ENCODE peak calls at places on chromosomes 2 and 18, in seven cellular contexts. One of them, this sample, is unnamed.

GRCh38 chr2:74502720-74503505 is 3.5 kb upstream of the LBX2 start:
- DNase-seq in right lobe of liver: peak; percentile 80
- DNase-seq in neural progenitor cell: peak; percentile 54
- DNase-seq in lower lobe of right lung: peak; percentile 87
- DNase-seq in transverse colon: peak; percentile 89
- DNase-seq in naive thymus-derived CD4-positive, alpha-beta T cell: no peak
- DNase-seq in CD8-positive, alpha-beta T cell: no peak
- DNase-seq in this sample: no peak

GRCh38 chr18:28716321-28716720 is 539.4 kb upstream of the CDH2 start:
- DNase-seq in right lobe of liver: no peak
- DNase-seq in neural progenitor cell: no peak
- DNase-seq in lower lobe of right lung: no peak
- DNase-seq in transverse colon: no peak
- DNase-seq in naive thymus-derived CD4-positive, alpha-beta T cell: no peak
- DNase-seq in CD8-positive, alpha-beta T cell: no peak
- DNase-seq in this sample: no peak

GRCh38 chr2:68753318-68753717 is 18.7 kb downstream of the ARHGAP25 start:
- DNase-seq in right lobe of liver: no peak
- DNase-seq in neural progenitor cell: no peak
- DNase-seq in lower lobe of right lung: no peak
- DNase-seq in transverse colon: no peak
- DNase-seq in naive thymus-derived CD4-positive, alpha-beta T cell: no peak
- DNase-seq in CD8-positive, alpha-beta T cell: no peak
- DNase-seq in this sample: no peak

GRCh38 chr2:218393750-218394290 is 5.8 kb upstream of the CTDSP1 start:
- DNase-seq in right lobe of liver: peak; percentile 37
- DNase-seq in neural progenitor cell: no peak
- DNase-seq in lower lobe of right lung: peak; percentile 63
- DNase-seq in transverse colon: no peak
- DNase-seq in naive thymus-derived CD4-positive, alpha-beta T cell: no peak
- DNase-seq in CD8-positive, alpha-beta T cell: no peak
- DNase-seq in this sample: peak; percentile 43

GRCh38 chr2:137467246-137467862 is 496.9 kb upstream of the HNMT start:
- DNase-seq in right lobe of liver: no peak
- DNase-seq in neural progenitor cell: peak; percentile 61
- DNase-seq in lower lobe of right lung: no peak
- DNase-seq in transverse colon: peak; percentile 43
- DNase-seq in naive thymus-derived CD4-positive, alpha-beta T cell: no peak
- DNase-seq in CD8-positive, alpha-beta T cell: no peak
- DNase-seq in this sample: no peak

GRCh38 chr2:36663851-36664715 is 32.4 kb upstream of the VIT start:
- DNase-seq in right lobe of liver: no peak
- DNase-seq in neural progenitor cell: peak; percentile 67
- DNase-seq in lower lobe of right lung: no peak
- DNase-seq in transverse colon: no peak
- DNase-seq in naive thymus-derived CD4-positive, alpha-beta T cell: peak; percentile 30
- DNase-seq in CD8-positive, alpha-beta T cell: no peak
- DNase-seq in this sample: no peak

GRCh38 chr2:238548902-238549462 is 122.3 kb downstream of the ASB1 start:
- DNase-seq in right lobe of liver: no peak
- DNase-seq in neural progenitor cell: no peak
- DNase-seq in lower lobe of right lung: no peak
- DNase-seq in transverse colon: no peak
- DNase-seq in naive thymus-derived CD4-positive, alpha-beta T cell: no peak
- DNase-seq in CD8-positive, alpha-beta T cell: no peak
- DNase-seq in this sample: no peak

GRCh38 chr2:88669371-88670214 is 21.9 kb upstream of the RPIA start:
- DNase-seq in right lobe of liver: no peak
- DNase-seq in neural progenitor cell: peak; percentile 52
- DNase-seq in lower lobe of right lung: no peak
- DNase-seq in transverse colon: peak; percentile 23
- DNase-seq in naive thymus-derived CD4-positive, alpha-beta T cell: peak; percentile 11
- DNase-seq in CD8-positive, alpha-beta T cell: no peak
- DNase-seq in this sample: peak; percentile 50

GRCh38 chr2:215900203-215900611 is 113.1 kb downstream of the MREG start:
- DNase-seq in right lobe of liver: peak; percentile 72
- DNase-seq in neural progenitor cell: no peak
- DNase-seq in lower lobe of right lung: peak; percentile 83
- DNase-seq in transverse colon: no peak
- DNase-seq in naive thymus-derived CD4-positive, alpha-beta T cell: no peak
- DNase-seq in CD8-positive, alpha-beta T cell: no peak
- DNase-seq in this sample: no peak

GRCh38 chr18:45780568-45780967 is 44.9 kb upstream of the SIGLEC15 start:
- DNase-seq in right lobe of liver: no peak
- DNase-seq in neural progenitor cell: peak; percentile 46
- DNase-seq in lower lobe of right lung: no peak
- DNase-seq in transverse colon: no peak
- DNase-seq in naive thymus-derived CD4-positive, alpha-beta T cell: no peak
- DNase-seq in CD8-positive, alpha-beta T cell: no peak
- DNase-seq in this sample: no peak

GRCh38 chr2:190052307-190052706 is 10.2 kb downstream of the MSTN start:
- DNase-seq in right lobe of liver: no peak
- DNase-seq in neural progenitor cell: no peak
- DNase-seq in lower lobe of right lung: no peak
- DNase-seq in transverse colon: no peak
- DNase-seq in naive thymus-derived CD4-positive, alpha-beta T cell: no peak
- DNase-seq in CD8-positive, alpha-beta T cell: no peak
- DNase-seq in this sample: no peak

GRCh38 chr2:134232461-134232860 is 21.4 kb upstream of the MGAT5 start:
- DNase-seq in right lobe of liver: no peak
- DNase-seq in neural progenitor cell: no peak
- DNase-seq in lower lobe of right lung: no peak
- DNase-seq in transverse colon: no peak
- DNase-seq in naive thymus-derived CD4-positive, alpha-beta T cell: peak; percentile 31
- DNase-seq in CD8-positive, alpha-beta T cell: no peak
- DNase-seq in this sample: peak; percentile 65

GRCh38 chr2:2271471-2271941 is 59.6 kb downstream of the MYT1L start:
- DNase-seq in right lobe of liver: no peak
- DNase-seq in neural progenitor cell: no peak
- DNase-seq in lower lobe of right lung: no peak
- DNase-seq in transverse colon: no peak
- DNase-seq in naive thymus-derived CD4-positive, alpha-beta T cell: no peak
- DNase-seq in CD8-positive, alpha-beta T cell: no peak
- DNase-seq in this sample: no peak

GRCh38 chr2:23692901-23693605 is 233.9 kb downstream of the ATAD2B start:
- DNase-seq in right lobe of liver: peak; percentile 13
- DNase-seq in neural progenitor cell: no peak
- DNase-seq in lower lobe of right lung: no peak
- DNase-seq in transverse colon: no peak
- DNase-seq in naive thymus-derived CD4-positive, alpha-beta T cell: no peak
- DNase-seq in CD8-positive, alpha-beta T cell: no peak
- DNase-seq in this sample: no peak

GRCh38 chr2:188984126-188984525 is 10.0 kb downstream of the COL3A1 start:
- DNase-seq in right lobe of liver: no peak
- DNase-seq in neural progenitor cell: no peak
- DNase-seq in lower lobe of right lung: no peak
- DNase-seq in transverse colon: no peak
- DNase-seq in naive thymus-derived CD4-positive, alpha-beta T cell: no peak
- DNase-seq in CD8-positive, alpha-beta T cell: no peak
- DNase-seq in this sample: no peak

GRCh38 chr2:20184067-20184938 is 40.6 kb downstream of the SDC1 start:
- DNase-seq in right lobe of liver: peak; percentile 41
- DNase-seq in neural progenitor cell: no peak
- DNase-seq in lower lobe of right lung: peak; percentile 80
- DNase-seq in transverse colon: no peak
- DNase-seq in naive thymus-derived CD4-positive, alpha-beta T cell: no peak
- DNase-seq in CD8-positive, alpha-beta T cell: no peak
- DNase-seq in this sample: no peak
- H3K4me3 ChIP-seq in right lobe of liver: no peak overlapping the region
- H3K4me3 ChIP-seq in neural progenitor cell: no peak overlapping the region
- H3K4me3 ChIP-seq in lower lobe of right lung: peak overlapping the region; percentile 12
- H3K4me3 ChIP-seq in transverse colon: no peak overlapping the region
- H3K4me3 ChIP-seq in naive thymus-derived CD4-positive, alpha-beta T cell: no peak overlapping the region
- H3K4me3 ChIP-seq in CD8-positive, alpha-beta T cell: no peak overlapping the region
- H3K4me3 ChIP-seq in this sample: no peak overlapping the region

DNA sequence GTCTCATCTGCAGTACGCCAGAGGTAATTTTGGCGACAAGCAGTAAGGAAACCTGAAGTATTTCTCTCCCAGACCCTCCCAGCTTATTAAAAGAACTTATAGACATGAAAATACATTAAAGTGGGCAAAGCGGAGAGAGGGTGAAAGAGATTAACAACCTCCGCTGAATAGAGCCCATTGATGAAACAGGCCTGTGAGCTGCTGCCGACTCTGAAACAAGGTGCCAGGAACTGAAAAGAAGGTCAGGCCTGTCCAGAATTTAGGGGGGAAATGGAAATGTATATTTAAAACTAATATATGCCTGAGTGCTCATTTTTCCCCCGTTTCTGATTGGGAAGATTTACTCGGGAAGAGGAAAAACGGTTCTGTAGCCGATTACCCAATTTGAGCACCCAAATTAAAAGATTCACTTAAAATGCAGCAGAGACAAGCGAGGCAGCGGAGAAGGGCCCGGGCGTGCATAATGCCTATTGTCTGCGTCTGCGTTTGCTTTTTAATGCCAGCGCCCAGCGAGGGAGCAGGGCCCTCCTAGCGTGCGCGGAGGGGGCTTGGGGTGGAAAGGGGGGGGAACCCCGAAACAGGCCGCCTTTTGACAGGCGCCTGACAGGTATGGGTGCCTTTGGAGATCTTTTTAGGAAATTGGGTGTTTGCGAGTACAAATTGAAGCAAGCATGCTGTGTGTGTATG is 316.2 kb downstream of the GBX2 start:
- DNase-seq in right lobe of liver: no peak
- DNase-seq in neural progenitor cell: peak; percentile 63
- DNase-seq in lower lobe of right lung: no peak
- DNase-seq in transverse colon: no peak
- DNase-seq in naive thymus-derived CD4-positive, alpha-beta T cell: no peak
- DNase-seq in CD8-positive, alpha-beta T cell: no peak
- DNase-seq in this sample: no peak
- H3K27ac ChIP-seq in right lobe of liver: no peak overlapping the region
- H3K27ac ChIP-seq in neural progenitor cell: peak overlapping the region; percentile 23
- H3K27ac ChIP-seq in lower lobe of right lung: no peak overlapping the region
- H3K27ac ChIP-seq in transverse colon: no peak overlapping the region
- H3K27ac ChIP-seq in naive thymus-derived CD4-positive, alpha-beta T cell: no peak overlapping the region
- H3K27ac ChIP-seq in CD8-positive, alpha-beta T cell: no peak overlapping the region
- H3K27ac ChIP-seq in this sample: no peak overlapping the region

DNA sequence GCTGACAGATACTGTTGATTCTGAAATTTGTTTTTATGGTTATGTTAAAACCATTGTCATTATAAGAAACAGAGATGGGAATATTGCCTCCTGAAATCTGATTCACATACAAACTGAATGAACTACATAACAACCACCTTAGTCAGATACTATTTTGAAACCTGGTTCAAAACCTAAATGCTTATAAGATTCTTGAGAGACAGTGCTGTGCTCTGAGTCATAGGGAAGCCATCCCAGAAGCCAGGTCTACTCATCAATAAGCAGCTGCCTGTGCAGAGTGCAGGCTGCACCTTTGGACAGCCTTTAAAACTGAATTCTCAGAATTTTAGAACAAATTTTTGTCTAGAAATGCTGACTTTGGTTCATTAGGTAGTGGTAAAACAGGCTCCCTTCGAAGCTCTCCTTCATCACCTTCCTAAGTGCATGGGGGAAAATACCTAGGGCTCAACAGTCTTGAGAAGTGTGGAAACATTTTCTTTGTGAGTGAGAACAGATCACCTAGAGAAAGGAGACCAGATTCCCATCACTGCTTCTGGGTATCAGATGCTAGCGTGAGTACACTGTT is at the start of gene SERPINB7:
- DNase-seq in right lobe of liver: no peak
- DNase-seq in neural progenitor cell: no peak
- DNase-seq in lower lobe of right lung: no peak
- DNase-seq in transverse colon: no peak
- DNase-seq in naive thymus-derived CD4-positive, alpha-beta T cell: no peak
- DNase-seq in CD8-positive, alpha-beta T cell: no peak
- DNase-seq in this sample: no peak
- H3K4me3 ChIP-seq in right lobe of liver: no peak within 1 kb of the TSS
- H3K4me3 ChIP-seq in neural progenitor cell: no peak within 1 kb of the TSS
- H3K4me3 ChIP-seq in lower lobe of right lung: no peak within 1 kb of the TSS
- H3K4me3 ChIP-seq in transverse colon: no peak within 1 kb of the TSS
- H3K4me3 ChIP-seq in naive thymus-derived CD4-positive, alpha-beta T cell: no peak within 1 kb of the TSS
- H3K4me3 ChIP-seq in CD8-positive, alpha-beta T cell: no peak within 1 kb of the TSS
- H3K4me3 ChIP-seq in this sample: no peak within 1 kb of the TSS

GRCh38 chr18:76860411-76860810 is 38.1 kb downstream of the ZNF236 start:
- DNase-seq in right lobe of liver: no peak
- DNase-seq in neural progenitor cell: no peak
- DNase-seq in lower lobe of right lung: no peak
- DNase-seq in transverse colon: no peak
- DNase-seq in naive thymus-derived CD4-positive, alpha-beta T cell: no peak
- DNase-seq in CD8-positive, alpha-beta T cell: no peak
- DNase-seq in this sample: no peak

GRCh38 chr18:76859474-76860339 is 37.4 kb downstream of the ZNF236 start:
- DNase-seq in right lobe of liver: no peak
- DNase-seq in neural progenitor cell: no peak
- DNase-seq in lower lobe of right lung: no peak
- DNase-seq in transverse colon: no peak
- DNase-seq in naive thymus-derived CD4-positive, alpha-beta T cell: peak; percentile 44
- DNase-seq in CD8-positive, alpha-beta T cell: no peak
- DNase-seq in this sample: no peak

DNA sequence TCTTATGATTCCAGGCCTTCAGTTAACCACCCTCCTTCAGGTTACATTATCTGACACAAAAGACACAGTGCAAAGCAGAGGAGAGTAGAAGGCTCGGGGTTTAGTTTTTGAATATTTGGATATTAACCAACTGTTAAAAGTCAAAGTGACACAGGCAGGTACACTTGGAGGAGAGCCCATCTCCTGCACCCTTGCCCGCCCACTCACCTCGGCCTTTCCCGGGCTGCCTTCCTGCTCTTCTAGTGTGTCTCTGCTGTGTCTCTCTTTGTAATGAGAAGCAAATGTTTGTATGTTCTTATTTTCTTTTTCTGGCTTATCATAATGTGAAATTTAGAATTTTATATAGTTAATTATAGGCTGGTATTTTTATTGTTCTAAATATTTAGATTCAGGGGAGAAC is 35.1 kb downstream of the ZNF236 start:
- DNase-seq in right lobe of liver: peak; percentile 42
- DNase-seq in neural progenitor cell: no peak
- DNase-seq in lower lobe of right lung: no peak
- DNase-seq in transverse colon: no peak
- DNase-seq in naive thymus-derived CD4-positive, alpha-beta T cell: no peak
- DNase-seq in CD8-positive, alpha-beta T cell: no peak
- DNase-seq in this sample: no peak
- H3K27ac ChIP-seq in right lobe of liver: no peak overlapping the region
- H3K27ac ChIP-seq in neural progenitor cell: no peak overlapping the region
- H3K27ac ChIP-seq in lower lobe of right lung: no peak overlapping the region
- H3K27ac ChIP-seq in transverse colon: no peak overlapping the region
- H3K27ac ChIP-seq in naive thymus-derived CD4-positive, alpha-beta T cell: no peak overlapping the region
- H3K27ac ChIP-seq in CD8-positive, alpha-beta T cell: no peak overlapping the region
- H3K27ac ChIP-seq in this sample: no peak overlapping the region

DNA sequence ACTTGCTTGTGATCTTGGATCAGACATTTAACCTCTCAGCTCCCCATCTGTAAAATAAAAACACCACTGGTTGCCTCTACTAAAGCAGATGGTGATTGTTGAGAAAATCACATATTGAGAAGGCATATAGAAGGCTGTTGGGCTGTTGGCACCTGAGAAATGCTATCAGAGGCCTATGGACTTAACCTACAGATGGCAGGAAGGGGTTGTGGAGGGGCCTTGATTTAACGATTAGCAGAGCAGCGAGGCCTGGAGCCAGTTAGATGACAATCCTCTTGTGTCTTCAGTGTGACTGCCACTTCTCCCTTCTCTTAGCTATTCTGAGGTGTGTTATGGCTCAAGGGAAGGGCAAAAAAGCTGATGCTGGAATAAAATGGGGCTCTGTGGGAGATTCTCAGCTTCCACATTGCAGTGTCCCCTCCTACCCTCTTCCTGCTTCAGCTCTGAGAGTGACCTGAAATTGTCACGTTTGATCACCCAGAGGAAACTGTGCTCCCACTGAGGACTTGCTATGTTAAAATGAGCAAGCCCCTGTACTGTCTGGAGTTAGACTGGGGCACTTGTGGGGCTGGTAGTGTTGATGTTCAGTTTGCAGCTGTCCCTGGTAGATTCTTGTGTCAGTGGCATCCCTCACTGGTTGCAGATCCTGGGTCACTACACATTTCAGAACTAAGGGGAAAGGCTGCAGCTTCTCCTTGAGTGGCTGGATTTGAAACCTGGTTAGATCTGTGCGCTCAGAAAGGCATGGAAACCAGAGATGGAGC is 31.5 kb downstream of the CXCR4 start:
- DNase-seq in right lobe of liver: no peak
- DNase-seq in neural progenitor cell: no peak
- DNase-seq in lower lobe of right lung: no peak
- DNase-seq in transverse colon: no peak
- DNase-seq in naive thymus-derived CD4-positive, alpha-beta T cell: no peak
- DNase-seq in CD8-positive, alpha-beta T cell: no peak
- DNase-seq in this sample: no peak
- H3K4me3 ChIP-seq in right lobe of liver: no peak overlapping the region
- H3K4me3 ChIP-seq in neural progenitor cell: no peak overlapping the region
- H3K4me3 ChIP-seq in lower lobe of right lung: no peak overlapping the region
- H3K4me3 ChIP-seq in transverse colon: no peak overlapping the region
- H3K4me3 ChIP-seq in naive thymus-derived CD4-positive, alpha-beta T cell: no peak overlapping the region
- H3K4me3 ChIP-seq in CD8-positive, alpha-beta T cell: no peak overlapping the region
- H3K4me3 ChIP-seq in this sample: no peak overlapping the region

This sample was measured in CD8-positive, alpha-beta memory T cell.